ENCODE peak calls at places on chromosomes 16 and 17, in six cellular contexts. M is adrenal gland, P is left lung, S is ascending aorta, N is heart right ventricle, G is astrocyte. Y is an unnamed sample.

GRCh38 chr17:61897548-61898180 is 30.1 kb downstream of the INTS2 start:
- DNase-seq in M (no peak), N (no peak), S (no peak), G (no peak), P (no peak), Y (no peak)

GRCh38 chr17:45261577-45262515 is at the start of gene SPATA32:
- DNase-seq in N (peak; percentile 56), P (peak; percentile 72), G (no peak), S (no peak), M (peak; percentile 66), Y (peak; percentile 94)

GRCh38 chr16:52912565-52913173 is 140.0 kb downstream of the CHD9NB start:
- DNase-seq in N (peak; percentile 38), M (peak; percentile 48), G (peak; percentile 20), S (no peak), P (no peak), Y (no peak)

GRCh38 chr17:10738516-10739258 is 8.9 kb upstream of the TMEM220 start:
- DNase-seq in G (no peak), N (no peak), M (no peak), P (no peak), S (no peak), Y (no peak)

GRCh38 chr17:13538841-13539411 is 62.8 kb downstream of the HS3ST3A1 start:
- DNase-seq in G (peak; percentile 86), N (no peak), S (no peak), P (no peak), M (no peak), Y (no peak)

GRCh38 chr16:64094170-64094960 is 1027.5 kb downstream of the CDH11 start:
- DNase-seq in G (no peak), M (no peak), N (no peak), P (no peak), S (no peak), Y (no peak)

GRCh38 chr17:17551361-17551760 is 40.1 kb downstream of the PEMT start:
- DNase-seq in M (no peak), G (no peak), P (no peak), N (peak; percentile 71), S (no peak), Y (no peak)

GRCh38 chr16:75377971-75378386 is 55.3 kb downstream of the CFDP1 start:
- DNase-seq in S (no peak), N (no peak), G (peak; percentile 96), M (peak; percentile 18), P (no peak), Y (no peak)

GRCh38 chr16:69930117-69930776 is 20.9 kb upstream of the CLEC18A start:
- DNase-seq in G (no peak), M (peak; percentile 67), P (no peak), S (peak; percentile 84), N (peak; percentile 74), Y (peak; percentile 68)

GRCh38 chr16:29926675-29927522 is 873 bp upstream of the KCTD13 start:
- DNase-seq in G (no peak), S (no peak), P (no peak), N (no peak), M (peak; percentile 37), Y (no peak)

GRCh38 chr17:77772461-77772897 is 186.0 kb upstream of the TNRC6C start:
- DNase-seq in M (peak; percentile 57), P (peak; percentile 48), G (peak; percentile 71), N (peak; percentile 73), S (no peak), Y (no peak)

GRCh38 chr16:71428883-71429282 is 13.0 kb downstream of the TLE7 start:
- DNase-seq in M (no peak), S (no peak), N (no peak), G (no peak), P (no peak), Y (no peak)

GRCh38 chr17:66715745-66716156 is 119.2 kb upstream of the CACNG5 start:
- DNase-seq in M (no peak), S (no peak), G (peak; percentile 43), P (no peak), N (no peak), Y (no peak)

GRCh38 chr17:20121359-20122235 is 112.4 kb downstream of the SPECC1 start:
- DNase-seq in M (peak; percentile 60), G (peak; percentile 26), S (peak; percentile 82), P (peak; percentile 46), N (peak; percentile 61), Y (no peak)

GRCh38 chr17:46053911-46054534 is 55.0 kb downstream of the STH start:
- DNase-seq in N (no peak), S (no peak), M (no peak), P (no peak), G (peak; percentile 48), Y (no peak)

GRCh38 chr16:31430380-31431052 is 2.4 kb upstream of the COX6A2 start:
- DNase-seq in M (no peak), P (no peak), G (no peak), S (no peak), N (no peak), Y (peak; percentile 19)

GRCh38 chr17:61400058-61400785 is 579 bp downstream of the TBX2 start:
- DNase-seq in M (no peak), P (no peak), G (peak; percentile 36), N (no peak), S (peak; percentile 70), Y (no peak)

GRCh38 chr17:37847102-37847501 is 77.1 kb upstream of the TBC1D3K start:
- DNase-seq in S (no peak), P (no peak), N (no peak), G (no peak), M (no peak), Y (no peak)

GRCh38 chr16:9372934-9373890 is 281.8 kb downstream of the HAPSTR1 start:
- DNase-seq in M (no peak), S (no peak), G (no peak), N (no peak), P (no peak), Y (no peak)

GRCh38 chr16:11386791-11387546 is 41.7 kb downstream of the RMI2 start:
- DNase-seq in S (no peak), P (no peak), G (no peak), M (no peak), N (no peak), Y (no peak)

GRCh38 chr16:69397821-69398521 is 12.2 kb upstream of the TERF2 start:
- DNase-seq in N (peak; percentile 70), M (peak; percentile 80), G (peak; percentile 68), S (peak; percentile 71), P (no peak), Y (no peak)

DNA sequence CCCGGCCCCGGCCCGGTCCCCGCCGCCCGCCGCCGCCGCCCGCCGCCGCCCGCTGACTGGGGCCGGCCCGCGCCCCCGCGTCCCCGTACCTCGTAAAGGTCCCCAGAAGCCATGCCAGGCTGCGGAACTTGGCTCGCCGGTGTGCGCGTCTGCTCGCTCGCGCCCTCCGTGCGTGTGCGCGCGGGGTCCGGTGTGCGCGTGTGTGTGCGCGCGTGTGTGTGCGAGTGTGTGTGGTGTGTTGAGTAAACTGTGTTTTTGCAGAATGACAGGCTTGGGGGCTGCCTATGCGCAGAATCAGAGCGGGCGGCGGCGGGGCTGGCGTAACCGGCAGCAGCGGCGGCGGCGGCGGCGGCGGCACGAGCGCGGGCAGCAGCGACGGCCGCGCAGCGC is 342 bp downstream of the CDYL2 start:
- DNase-seq in N (peak; percentile 34), S (peak; percentile 66), M (peak; percentile 53), G (peak; percentile 59), P (peak; percentile 41), Y (no peak)
- TF ChIP-seq CTCF in N (no peak), S (no peak), M (no peak), G (no peak), P (no peak), Y (no peak)

GRCh38 chr17:33303254-33303653 is 10.2 kb upstream of the ASIC2 start:
- DNase-seq in S (no peak), N (no peak), G (no peak), M (no peak), P (no peak), Y (no peak)

GRCh38 chr17:33302394-33302793 is 9.3 kb upstream of the ASIC2 start:
- DNase-seq in N (no peak), M (no peak), P (no peak), G (peak; percentile 33), S (no peak), Y (no peak)

GRCh38 chr17:33294994-33295393 is 1.9 kb upstream of the ASIC2 start:
- DNase-seq in G (no peak), N (no peak), P (no peak), S (no peak), M (no peak), Y (no peak)

GRCh38 chr17:33297643-33298042 is 4.5 kb upstream of the ASIC2 start:
- DNase-seq in G (no peak), S (no peak), P (no peak), M (no peak), N (no peak), Y (no peak)

DNA sequence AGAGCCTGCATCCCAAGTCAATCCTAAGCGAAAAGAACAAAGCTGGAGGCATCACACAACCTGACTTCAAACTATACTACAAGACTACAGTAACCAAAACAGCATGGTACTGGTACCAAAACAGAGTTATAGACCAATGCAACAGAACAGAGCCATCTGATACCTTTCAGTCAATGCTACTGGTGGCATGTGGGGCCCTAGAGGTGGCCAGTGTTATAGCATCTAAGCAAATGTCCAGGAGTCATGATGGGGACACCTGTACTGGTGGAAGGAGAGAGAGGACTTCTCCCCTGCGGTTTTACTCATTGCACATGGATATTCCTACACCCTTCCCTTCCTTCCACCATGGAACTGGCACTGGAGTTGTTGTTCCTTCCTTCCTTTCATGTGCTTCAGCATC is 6.0 kb upstream of the ASIC2 start:
- DNase-seq in S (no peak), G (no peak), N (no peak), P (no peak), M (no peak), Y (no peak)
- TF ChIP-seq CTCF in S (no peak), G (no peak), N (no peak), P (no peak), M (no peak), Y (no peak)

GRCh38 chr17:75077490-75078096 is 10.2 kb upstream of the SLC16A5 start:
- DNase-seq in G (no peak), N (peak; percentile 78), P (peak; percentile 78), M (peak; percentile 74), S (peak; percentile 87), Y (no peak)
- TF ChIP-seq CTCF in G (no peak), N (peak; percentile 58), P (peak; percentile 17), M (no peak), S (peak; percentile 16), Y (no peak)

GRCh38 chr16:17828012-17828411 is 357.3 kb upstream of the XYLT1 start:
- DNase-seq in M (peak; percentile 30), S (no peak), P (no peak), N (no peak), G (peak; percentile 92), Y (no peak)

GRCh38 chr16:17829826-17830225 is 359.1 kb upstream of the XYLT1 start:
- DNase-seq in G (peak; percentile 26), P (no peak), N (no peak), M (no peak), S (no peak), Y (no peak)

GRCh38 chr16:17830651-17831050 is 359.9 kb upstream of the XYLT1 start:
- DNase-seq in G (no peak), M (no peak), N (no peak), P (no peak), S (no peak), Y (no peak)

GRCh38 chr16:17832738-17833137 is 362.0 kb upstream of the XYLT1 start:
- DNase-seq in N (no peak), S (no peak), M (no peak), P (no peak), G (no peak), Y (no peak)

DNA sequence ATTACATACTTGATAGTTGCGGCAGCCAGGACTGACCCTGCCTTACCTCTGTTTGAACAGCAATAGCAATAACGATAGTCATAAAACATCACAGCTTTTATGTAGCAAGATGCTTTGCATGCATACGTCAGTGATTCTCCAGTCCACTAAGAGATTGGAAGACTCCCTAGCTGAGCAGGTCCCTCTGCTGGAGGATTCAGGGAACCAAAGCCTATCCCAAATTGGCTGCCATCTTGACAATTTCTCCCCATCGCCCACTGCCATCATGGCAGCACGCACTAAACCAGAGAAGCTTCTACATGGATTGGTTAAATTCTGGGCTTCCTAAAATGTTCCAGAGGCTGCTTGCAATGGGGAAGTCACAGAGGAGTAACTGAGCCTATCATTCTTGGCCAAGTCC is 360.6 kb upstream of the XYLT1 start:
- DNase-seq in P (no peak), G (no peak), S (no peak), M (no peak), N (no peak), Y (no peak)
- TF ChIP-seq CTCF in P (no peak), G (no peak), S (no peak), M (no peak), N (no peak), Y (no peak)

Y was measured in chondrocyte.